ENCODE peak calls at places on chromosomes 16 and 17, in four cellular contexts. One of them, this sample, is unnamed.

GRCh38 chr17:48024149-48025039 is 13.2 kb downstream of the COPZ2 start:
- DNase-seq in IMR-90: no peak
- DNase-seq in HepG2: no peak
- DNase-seq in K562: no peak
- DNase-seq in this sample: peak

GRCh38 chr17:13646969-13647368 is 45.2 kb upstream of the HS3ST3A1 start:
- DNase-seq in IMR-90: no peak
- DNase-seq in HepG2: no peak
- DNase-seq in K562: no peak
- DNase-seq in this sample: no peak

GRCh38 chr17:41532947-41533570 is 5.0 kb upstream of the KRT19 start:
- DNase-seq in IMR-90: no peak
- DNase-seq in HepG2: no peak
- DNase-seq in K562: no peak
- DNase-seq in this sample: no peak

GRCh38 chr17:49515196-49515770 is 20.2 kb downstream of the NGFR start:
- DNase-seq in IMR-90: peak
- DNase-seq in HepG2: peak
- DNase-seq in K562: peak
- DNase-seq in this sample: peak

GRCh38 chr16:78375055-78375679 is 275.7 kb downstream of the WWOX start:
- DNase-seq in IMR-90: no peak
- DNase-seq in HepG2: no peak
- DNase-seq in K562: no peak
- DNase-seq in this sample: no peak

GRCh38 chr16:48139517-48139916 is 16.3 kb downstream of the ABCC12 start:
- DNase-seq in IMR-90: no peak
- DNase-seq in HepG2: no peak
- DNase-seq in K562: no peak
- DNase-seq in this sample: no peak

GRCh38 chr17:82403662-82404660 is 14.2 kb upstream of the HEXD start:
- DNase-seq in IMR-90: no peak
- DNase-seq in HepG2: no peak
- DNase-seq in K562: no peak
- DNase-seq in this sample: no peak

GRCh38 chr17:33049781-33050414 is 58.3 kb downstream of the SPACA3 start:
- DNase-seq in IMR-90: peak
- DNase-seq in HepG2: peak
- DNase-seq in K562: peak
- DNase-seq in this sample: peak

GRCh38 chr16:54432481-54433229 is 146.1 kb upstream of the IRX3 start:
- DNase-seq in IMR-90: no peak
- DNase-seq in HepG2: peak
- DNase-seq in K562: no peak
- DNase-seq in this sample: no peak

GRCh38 chr16:54437921-54438320 is 151.3 kb upstream of the IRX3 start:
- DNase-seq in IMR-90: no peak
- DNase-seq in HepG2: no peak
- DNase-seq in K562: no peak
- DNase-seq in this sample: peak

GRCh38 chr16:67169642-67170167 is 633 bp upstream of the NOL3 start:
- DNase-seq in IMR-90: no peak
- DNase-seq in HepG2: peak
- DNase-seq in K562: peak
- DNase-seq in this sample: no peak

GRCh38 chr17:22411185-22411784 is 719.0 kb downstream of the KCNJ18 start:
- DNase-seq in IMR-90: no peak
- DNase-seq in HepG2: no peak
- DNase-seq in K562: peak
- DNase-seq in this sample: no peak

GRCh38 chr16:52203096-52203495 is 343.8 kb downstream of the TOX3 start:
- DNase-seq in IMR-90: no peak
- DNase-seq in HepG2: no peak
- DNase-seq in K562: no peak
- DNase-seq in this sample: no peak

GRCh38 chr17:40556884-40557414 is 8.3 kb downstream of the CCR7 start:
- DNase-seq in IMR-90: no peak
- DNase-seq in HepG2: no peak
- DNase-seq in K562: peak
- DNase-seq in this sample: no peak

GRCh38 chr17:74430706-74431567 is 951 bp upstream of the GPRC5C start:
- DNase-seq in IMR-90: peak
- DNase-seq in HepG2: peak
- DNase-seq in K562: peak
- DNase-seq in this sample: peak

GRCh38 chr16:80824623-80825364 is 20.4 kb upstream of the CDYL2 start:
- DNase-seq in IMR-90: peak
- DNase-seq in HepG2: peak
- DNase-seq in K562: peak
- DNase-seq in this sample: peak

GRCh38 chr16:71767060-71767900 is 41.4 kb downstream of the AP1G1 start:
- DNase-seq in IMR-90: no peak
- DNase-seq in HepG2: no peak
- DNase-seq in K562: no peak
- DNase-seq in this sample: no peak

GRCh38 chr16:81035975-81036750 is 521 bp downstream of the ATMIN start:
- DNase-seq in IMR-90: peak
- DNase-seq in HepG2: peak
- DNase-seq in K562: peak
- DNase-seq in this sample: peak

GRCh38 chr17:31052187-31052889 is 42.4 kb upstream of the NF1 start:
- DNase-seq in IMR-90: peak
- DNase-seq in HepG2: peak
- DNase-seq in K562: peak
- DNase-seq in this sample: no peak

GRCh38 chr16:68478526-68479249 is 30.4 kb upstream of the SMPD3 start:
- DNase-seq in IMR-90: no peak
- DNase-seq in HepG2: no peak
- DNase-seq in K562: no peak
- DNase-seq in this sample: no peak

GRCh38 chr17:49016775-49017463 is 19.7 kb downstream of the IGF2BP1 start:
- DNase-seq in IMR-90: peak
- DNase-seq in HepG2: no peak
- DNase-seq in K562: no peak
- DNase-seq in this sample: peak

GRCh38 chr17:44765965-44766364 is 7.2 kb downstream of the ADAM11 start:
- DNase-seq in IMR-90: no peak
- DNase-seq in HepG2: no peak
- DNase-seq in K562: no peak
- DNase-seq in this sample: no peak

GRCh38 chr16:58733671-58734458 is at the start of gene GOT2:
- DNase-seq in IMR-90: peak
- DNase-seq in HepG2: peak
- DNase-seq in K562: peak
- DNase-seq in this sample: peak

GRCh38 chr16:7615565-7615964 is 282.9 kb downstream of the RBFOX1 start:
- DNase-seq in IMR-90: no peak
- DNase-seq in HepG2: no peak
- DNase-seq in K562: peak
- DNase-seq in this sample: no peak

GRCh38 chr16:70269471-70269870 is 17.7 kb upstream of the EXOSC6 start:
- DNase-seq in IMR-90: no peak
- DNase-seq in HepG2: no peak
- DNase-seq in K562: no peak
- DNase-seq in this sample: no peak

GRCh38 chr17:49401971-49402491 is 12.7 kb downstream of the PHB1 start:
- DNase-seq in IMR-90: no peak
- DNase-seq in HepG2: no peak
- DNase-seq in K562: no peak
- DNase-seq in this sample: no peak

GRCh38 chr17:5587431-5588032 is 3.2 kb upstream of the NLRP1 start:
- DNase-seq in IMR-90: peak
- DNase-seq in HepG2: peak
- DNase-seq in K562: peak
- DNase-seq in this sample: peak

GRCh38 chr17:83007504-83008475 is 71.6 kb upstream of the METRNL start:
- DNase-seq in IMR-90: no peak
- DNase-seq in HepG2: no peak
- DNase-seq in K562: no peak
- DNase-seq in this sample: no peak

GRCh38 chr17:7133424-7133823 is 18.8 kb upstream of the ASGR2 start:
- DNase-seq in IMR-90: no peak
- DNase-seq in HepG2: peak
- DNase-seq in K562: peak
- DNase-seq in this sample: peak

DNA sequence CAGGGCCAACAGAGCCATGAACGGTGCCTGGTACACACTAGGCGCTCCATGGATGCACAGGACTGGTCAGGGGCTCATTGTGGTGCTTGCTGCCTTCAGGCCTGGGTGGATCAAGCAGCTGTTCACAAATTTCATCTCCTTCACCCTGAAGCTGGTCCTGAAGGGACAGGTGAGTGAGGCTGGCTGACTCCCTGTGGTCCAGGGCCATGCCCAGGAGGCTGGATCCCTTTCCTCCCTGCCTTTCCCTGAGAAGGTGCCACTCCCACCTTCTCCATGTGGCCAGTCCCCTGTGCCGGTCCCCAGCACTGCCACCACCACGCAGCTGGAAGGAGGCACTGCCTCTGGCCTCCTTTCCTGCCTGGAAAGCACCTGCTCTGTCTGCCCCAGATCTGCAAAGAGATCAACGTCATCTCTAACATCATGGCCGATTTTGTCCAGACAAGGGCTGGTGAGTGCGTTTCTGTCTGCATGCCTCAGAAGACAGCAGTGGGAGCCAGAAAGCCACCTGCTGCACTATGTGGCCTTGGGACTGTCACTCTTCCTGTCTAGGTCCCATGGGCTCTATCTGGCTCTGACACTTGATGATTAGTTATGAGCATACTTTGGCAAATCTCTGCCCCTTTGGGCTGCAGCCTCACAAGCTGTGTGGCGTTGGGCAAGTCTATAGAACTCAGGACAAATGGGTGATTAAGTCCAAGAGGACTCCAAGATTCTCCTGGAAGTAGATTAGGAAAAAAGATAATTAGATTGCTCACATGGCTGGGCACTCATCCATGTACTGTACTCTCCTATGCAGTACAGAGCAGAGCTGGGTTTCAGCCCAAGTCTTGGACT is 9.4 kb downstream of the CETP start:
- DNase-seq in IMR-90: peak
- DNase-seq in HepG2: no peak
- DNase-seq in K562: no peak
- DNase-seq in this sample: no peak
- TF ChIP-seq MAZ in IMR-90: no peak
- TF ChIP-seq MAZ in HepG2: no peak
- TF ChIP-seq MAZ in K562: no peak
- TF ChIP-seq MAZ in this sample: no peak

GRCh38 chr16:88941051-88941932 is 35.7 kb downstream of the CBFA2T3 start:
- DNase-seq in IMR-90: no peak
- DNase-seq in HepG2: no peak
- DNase-seq in K562: no peak
- DNase-seq in this sample: no peak
- TF ChIP-seq MAZ in IMR-90: no peak
- TF ChIP-seq MAZ in HepG2: no peak
- TF ChIP-seq MAZ in K562: no peak
- TF ChIP-seq MAZ in this sample: no peak

DNA sequence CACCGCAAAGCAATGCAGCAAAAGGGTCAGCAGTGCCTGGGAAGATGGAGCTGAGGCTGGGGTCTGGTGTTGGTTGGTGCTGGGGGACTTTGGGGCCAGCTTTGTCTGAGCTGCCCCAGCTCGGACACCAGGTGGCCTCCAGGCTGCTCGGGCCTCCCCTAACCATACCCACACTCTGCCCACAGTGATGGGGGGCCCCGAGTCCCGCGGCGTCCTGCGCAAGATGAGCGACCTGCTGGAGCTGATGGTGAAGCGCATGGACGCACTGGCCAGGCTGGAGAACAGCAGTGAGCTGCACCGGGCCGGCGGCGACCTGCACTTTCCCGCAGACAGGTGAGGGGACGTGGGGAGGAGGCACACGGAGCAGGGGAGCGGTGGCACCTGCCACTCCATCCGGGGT is 13.8 kb downstream of the MGAT5B start:
- DNase-seq in IMR-90: no peak
- DNase-seq in HepG2: no peak
- DNase-seq in K562: no peak
- DNase-seq in this sample: no peak
- TF ChIP-seq MAZ in IMR-90: no peak
- TF ChIP-seq MAZ in HepG2: no peak
- TF ChIP-seq MAZ in K562: no peak
- TF ChIP-seq MAZ in this sample: no peak

GRCh38 chr17:57650548-57650947 is 94.6 kb downstream of the CCDC182 start:
- DNase-seq in IMR-90: no peak
- DNase-seq in HepG2: no peak
- DNase-seq in K562: no peak
- DNase-seq in this sample: no peak

GRCh38 chr17:57649191-57649590 is 95.9 kb downstream of the CCDC182 start:
- DNase-seq in IMR-90: no peak
- DNase-seq in HepG2: no peak
- DNase-seq in K562: no peak
- DNase-seq in this sample: no peak

GRCh38 chr17:57651451-57651850 is 93.6 kb downstream of the CCDC182 start:
- DNase-seq in IMR-90: no peak
- DNase-seq in HepG2: no peak
- DNase-seq in K562: no peak
- DNase-seq in this sample: no peak

GRCh38 chr17:57648720-57649119 is 96.4 kb downstream of the CCDC182 start:
- DNase-seq in IMR-90: no peak
- DNase-seq in HepG2: no peak
- DNase-seq in K562: no peak
- DNase-seq in this sample: no peak

DNA sequence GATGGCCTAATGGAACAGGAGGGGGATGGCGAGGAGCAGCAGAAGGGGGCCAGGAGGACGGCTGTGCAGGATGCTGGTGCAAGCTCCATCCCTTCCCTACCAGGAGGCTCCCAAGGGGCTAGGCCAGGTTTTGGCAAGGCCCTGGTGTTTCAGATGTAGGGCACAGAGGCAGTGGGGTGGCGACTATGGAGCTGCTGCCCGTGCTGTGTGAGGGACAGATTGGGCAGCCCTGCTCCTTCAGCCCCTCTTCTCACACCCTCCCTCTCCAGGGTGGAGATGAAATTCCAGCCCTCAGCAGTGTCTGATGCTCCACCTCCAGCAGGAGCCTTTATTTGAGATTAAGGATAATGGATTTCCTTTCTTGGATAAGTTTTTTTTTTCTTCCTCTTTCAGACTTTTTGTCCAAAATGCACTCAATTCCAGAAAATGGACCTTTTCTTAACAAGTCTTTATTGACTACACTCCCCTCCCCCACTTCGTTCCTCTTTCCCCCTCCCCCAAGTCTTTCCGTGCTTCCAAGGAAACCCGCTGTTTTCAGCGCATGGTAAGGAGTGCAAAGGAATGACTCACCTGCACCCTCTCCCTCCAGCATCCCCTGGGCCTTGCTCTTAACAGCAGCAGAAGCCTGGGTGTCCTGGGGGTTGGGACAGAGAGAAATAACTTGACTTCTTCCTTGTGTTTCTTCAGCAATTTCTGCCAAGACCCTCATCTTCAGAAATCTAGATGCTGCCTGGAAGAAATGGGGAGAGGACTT is 95.2 kb downstream of the CCDC182 start:
- DNase-seq in IMR-90: peak
- DNase-seq in HepG2: no peak
- DNase-seq in K562: no peak
- DNase-seq in this sample: peak
- TF ChIP-seq MAZ in IMR-90: peak
- TF ChIP-seq MAZ in HepG2: no peak
- TF ChIP-seq MAZ in K562: no peak
- TF ChIP-seq MAZ in this sample: no peak

This sample was measured in A549.